ENCODE peak calls at places on chromosomes 5 and 9, in seven cellular contexts. Y, K, V, X, P, D and N are unnamed samples. For H3K4me1, the result is how much of the 10 kb centered on the place peaks cover.

GRCh38 chr9:137167752-137168574 is 1.9 kb downstream of the LRRC26 start:
- DNase-seq in Y (peak), K (no peak), V (no peak), X (peak), P (no peak), D (no peak), N (no peak)

GRCh38 chr5:64682608-64683007 is 7.7 kb upstream of the SHISAL2B start:
- DNase-seq in Y (no peak), K (no peak), V (no peak), X (no peak), P (no peak), D (no peak), N (no peak)

GRCh38 chr5:139912158-139912557 is 116.5 kb downstream of the PSD2 start:
- DNase-seq in Y (no peak), K (no peak), V (peak), X (no peak), P (peak), D (no peak), N (peak)

GRCh38 chr9:125095821-125096443 is 47.4 kb downstream of the SCAI start:
- DNase-seq in Y (no peak), K (no peak), V (no peak), X (no peak), P (no peak), D (no peak), N (no peak)

GRCh38 chr5:78295035-78295961 is 800 bp upstream of the AP3B1 start:
- DNase-seq in Y (peak), K (peak), V (peak), X (peak), P (peak), D (peak), N (peak)

GRCh38 chr9:25048098-25048497 is 502.4 kb upstream of the IZUMO3 start:
- DNase-seq in Y (no peak), K (no peak), V (no peak), X (no peak), P (no peak), D (no peak), N (no peak)

GRCh38 chr5:1515921-1516571 is 7.7 kb downstream of the LPCAT1 start:
- DNase-seq in Y (peak), K (no peak), V (peak), X (peak), P (peak), D (peak), N (peak)

GRCh38 chr9:114946013-114946412 is 15.6 kb upstream of the TNFSF8 start:
- DNase-seq in Y (no peak), K (no peak), V (no peak), X (no peak), P (no peak), D (no peak), N (no peak)

GRCh38 chr5:142542906-142543305 is 143.0 kb downstream of the FGF1 start:
- DNase-seq in Y (no peak), K (no peak), V (no peak), X (no peak), P (no peak), D (no peak), N (no peak)

GRCh38 chr9:94638335-94639044 is 828 bp downstream of the FBP1 start:
- DNase-seq in Y (no peak), K (no peak), V (no peak), X (peak), P (no peak), D (no peak), N (no peak)

GRCh38 chr5:72634444-72634843 is 127.2 kb upstream of the ZNF366 start:
- DNase-seq in Y (no peak), K (no peak), V (no peak), X (no peak), P (no peak), D (no peak), N (no peak)

GRCh38 chr9:5843450-5844249 is 10.7 kb upstream of the ERMP1 start:
- DNase-seq in Y (no peak), K (no peak), V (no peak), X (no peak), P (no peak), D (peak), N (no peak)

GRCh38 chr5:81151546-81151945 is 81.6 kb upstream of the CKMT2 start:
- DNase-seq in Y (no peak), K (no peak), V (no peak), X (no peak), P (no peak), D (no peak), N (no peak)

GRCh38 chr5:123549256-123549904 is 37.4 kb downstream of the CSNK1G3 start:
- DNase-seq in Y (no peak), K (no peak), V (no peak), X (no peak), P (no peak), D (no peak), N (no peak)

GRCh38 chr5:56481147-56481997 is 248.2 kb upstream of the ANKRD55 start:
- DNase-seq in Y (peak), K (peak), V (peak), X (peak), P (peak), D (peak), N (peak)

GRCh38 chr5:10251409-10251808 is 1.3 kb downstream of the CCT5 start:
- DNase-seq in Y (no peak), K (no peak), V (no peak), X (no peak), P (no peak), D (no peak), N (no peak)

GRCh38 chr5:10248378-10249260 is 1.1 kb downstream of the ATPSCKMT start:
- DNase-seq in Y (no peak), K (no peak), V (no peak), X (no peak), P (peak), D (no peak), N (no peak)

GRCh38 chr5:10250804-10251276 is 760 bp downstream of the CCT5 start:
- DNase-seq in Y (no peak), K (no peak), V (no peak), X (no peak), P (no peak), D (no peak), N (no peak)

GRCh38 chr5:10253390-10253789 is 3.3 kb downstream of the CCT5 start:
- DNase-seq in Y (no peak), K (no peak), V (no peak), X (no peak), P (no peak), D (no peak), N (no peak)

GRCh38 chr5:10249948-10250803 is at the start of gene CCT5:
- DNase-seq in Y (peak), K (peak), V (peak), X (peak), P (peak), D (peak), N (peak)
- TF ChIP-seq POLR2A in Y (peak), K (no peak), V (no peak), X (peak), P (no peak), D (peak), N (no peak)

GRCh38 chr9:134330590-134330989 is 4.3 kb downstream of the RXRA start:
- DNase-seq in Y (no peak), K (peak), V (no peak), X (no peak), P (no peak), D (no peak), N (no peak)

GRCh38 chr9:134328841-134329575 is 2.8 kb downstream of the RXRA start:
- DNase-seq in Y (peak), K (peak), V (peak), X (peak), P (no peak), D (no peak), N (peak)

GRCh38 chr9:134328341-134328840 is 2.1 kb downstream of the RXRA start:
- DNase-seq in Y (peak), K (peak), V (no peak), X (no peak), P (no peak), D (no peak), N (no peak)

GRCh38 chr9:134329576-134329855 is 3.3 kb downstream of the RXRA start:
- DNase-seq in Y (no peak), K (peak), V (no peak), X (peak), P (no peak), D (no peak), N (no peak)

DNA sequence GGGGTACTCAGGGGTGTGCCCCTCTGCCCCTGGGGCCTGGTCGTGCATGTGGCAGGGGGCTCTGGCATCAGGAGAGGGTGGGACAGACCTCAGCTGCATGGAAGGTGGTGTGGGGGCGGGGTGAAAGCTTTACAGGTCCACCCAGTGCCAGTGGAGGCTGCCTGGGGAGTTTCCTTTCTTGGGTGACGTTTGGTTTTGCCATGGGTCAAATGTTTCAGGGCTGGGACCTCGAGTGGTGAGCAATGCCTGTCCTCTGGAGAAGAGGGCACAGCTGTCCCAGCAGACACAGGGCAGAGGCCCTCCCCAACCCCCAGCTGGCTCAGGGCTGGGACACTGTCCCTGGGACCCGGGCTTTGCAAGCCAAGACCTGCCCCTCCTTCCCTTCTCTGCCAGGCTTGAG is 3.6 kb downstream of the RXRA start:
- DNase-seq in Y (peak), K (peak), V (peak), X (peak), P (no peak), D (no peak), N (no peak)
- H3K4me1 ChIP-seq in Y (half or more), K (half or more), V (half or more), X (half or more), P (under half), D (under half), N (under half)

DNA sequence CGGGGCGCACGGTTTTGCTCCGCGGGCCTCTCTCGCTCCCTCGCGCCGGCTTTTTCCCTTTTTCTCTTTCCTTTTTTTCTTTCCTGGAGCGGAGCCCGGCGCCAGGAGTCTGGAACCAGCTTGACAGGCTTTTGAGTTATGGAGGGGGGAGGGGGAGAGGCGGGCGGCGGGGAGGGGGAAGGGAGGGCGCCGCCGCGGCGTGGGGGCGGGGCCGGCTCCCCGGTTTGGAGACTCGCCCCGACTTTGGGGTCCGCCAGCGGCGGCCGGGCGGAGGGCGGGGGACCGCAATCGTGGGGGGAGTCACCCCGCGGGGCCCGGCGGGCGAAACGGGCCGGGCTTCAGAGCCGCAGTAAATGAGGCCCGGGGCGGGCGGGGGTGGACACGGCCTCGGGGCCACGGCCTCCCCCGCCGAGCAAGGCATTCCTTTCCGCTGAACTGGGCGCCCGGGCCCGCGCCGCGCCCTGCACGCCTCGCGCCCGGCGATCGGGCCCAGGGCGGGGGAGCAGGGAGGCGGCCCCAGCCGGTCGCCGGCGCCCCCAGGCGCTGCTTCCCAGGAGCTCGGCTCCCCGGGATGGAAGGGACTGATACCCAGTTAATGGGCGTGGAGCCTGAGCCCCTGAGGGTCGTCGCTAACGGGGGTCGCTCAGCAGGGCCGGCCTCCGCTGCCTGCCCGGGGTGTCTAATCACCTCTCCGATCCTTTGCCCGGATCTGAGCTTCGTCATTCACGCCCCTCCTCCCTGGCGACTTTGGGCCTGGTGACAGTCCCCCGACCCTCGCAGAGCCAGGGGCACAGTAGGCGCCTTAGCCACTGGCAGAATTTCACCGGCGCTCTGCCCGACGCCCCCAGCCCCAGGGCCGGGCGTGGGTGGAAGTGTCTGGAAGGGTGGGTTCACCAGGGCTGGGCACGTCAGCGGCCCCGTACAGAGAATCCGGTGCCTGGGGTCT is 138.1 kb downstream of the C9orf50 start:
- DNase-seq in Y (peak), K (peak), V (peak), X (peak), P (peak), D (no peak), N (peak)
- TF ChIP-seq CTCF in Y (no peak), K (no peak), V (no peak), X (no peak), P (no peak), D (no peak), N (no peak)

GRCh38 chr9:35646583-35647265 is 4.0 kb downstream of the SIT1 start:
- DNase-seq in Y (peak), K (peak), V (peak), X (peak), P (peak), D (peak), N (peak)
- TF ChIP-seq POLR2A in Y (peak), K (no peak), V (peak), X (peak), P (no peak), D (peak), N (peak)

GRCh38 chr9:127944586-127945218 is 7.0 kb upstream of the DPM2 start:
- DNase-seq in Y (no peak), K (no peak), V (no peak), X (no peak), P (no peak), D (no peak), N (no peak)
- H3K4me1 ChIP-seq in Y (under half), K (under half), V (under half), X (under half), P (under half), D (under half), N (half or more)

GRCh38 chr5:107365355-107366109 is 305.2 kb downstream of the EFNA5 start:
- DNase-seq in Y (no peak), K (no peak), V (no peak), X (no peak), P (no peak), D (no peak), N (no peak)
- TF ChIP-seq CTCF in Y (no peak), K (no peak), V (no peak), X (no peak), P (no peak), D (no peak), N (no peak)

GRCh38 chr5:77030097-77031071 is at the start of gene AGGF1:
- DNase-seq in Y (peak), K (peak), V (peak), X (peak), P (peak), D (peak), N (peak)
- TF ChIP-seq POLR2A in Y (peak), K (no peak), V (peak), X (peak), P (no peak), D (peak), N (no peak)

GRCh38 chr9:77810047-77810446 is 161.9 kb upstream of the GNA14 start:
- DNase-seq in Y (no peak), K (no peak), V (no peak), X (no peak), P (no peak), D (no peak), N (no peak)

GRCh38 chr9:77810637-77811119 is 162.6 kb upstream of the GNA14 start:
- DNase-seq in Y (no peak), K (no peak), V (no peak), X (no peak), P (no peak), D (no peak), N (no peak)

GRCh38 chr9:77807846-77808749 is 160.0 kb upstream of the GNA14 start:
- DNase-seq in Y (no peak), K (no peak), V (no peak), X (no peak), P (no peak), D (no peak), N (no peak)

GRCh38 chr9:77808750-77809079 is 160.6 kb upstream of the GNA14 start:
- DNase-seq in Y (no peak), K (no peak), V (no peak), X (no peak), P (no peak), D (no peak), N (no peak)

DNA sequence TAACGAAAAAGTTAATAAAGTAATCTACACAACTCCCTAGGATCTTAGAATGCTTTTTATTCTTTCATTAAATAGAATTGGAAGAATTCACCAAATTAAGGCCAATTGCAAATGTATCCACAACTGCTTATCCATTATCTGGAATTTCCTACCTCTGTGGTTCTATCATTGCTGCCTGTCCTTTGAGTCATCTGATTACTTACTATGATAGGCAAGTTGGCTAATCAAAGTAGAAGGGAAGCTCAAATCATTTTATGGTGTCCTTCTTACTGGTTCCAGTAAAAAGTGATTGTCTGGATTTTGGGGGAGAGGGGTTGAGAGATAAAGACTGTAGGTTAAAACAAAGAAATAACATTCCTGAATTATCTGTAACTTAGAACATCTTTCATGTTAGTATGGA is 161.4 kb upstream of the GNA14 start:
- DNase-seq in Y (no peak), K (no peak), V (no peak), X (no peak), P (no peak), D (no peak), N (no peak)
- H3K4me1 ChIP-seq in Y (under half), K (under half), V (under half), X (under half), P (under half), D (under half), N (under half)

GRCh38 chr5:136805466-136805865 is 440.1 kb upstream of the TRPC7 start:
- DNase-seq in Y (no peak), K (no peak), V (no peak), X (no peak), P (no peak), D (no peak), N (no peak)
- TF ChIP-seq CTCF in Y (no peak), K (no peak), V (no peak), X (no peak), P (no peak), D (no peak), N (no peak)

DNA sequence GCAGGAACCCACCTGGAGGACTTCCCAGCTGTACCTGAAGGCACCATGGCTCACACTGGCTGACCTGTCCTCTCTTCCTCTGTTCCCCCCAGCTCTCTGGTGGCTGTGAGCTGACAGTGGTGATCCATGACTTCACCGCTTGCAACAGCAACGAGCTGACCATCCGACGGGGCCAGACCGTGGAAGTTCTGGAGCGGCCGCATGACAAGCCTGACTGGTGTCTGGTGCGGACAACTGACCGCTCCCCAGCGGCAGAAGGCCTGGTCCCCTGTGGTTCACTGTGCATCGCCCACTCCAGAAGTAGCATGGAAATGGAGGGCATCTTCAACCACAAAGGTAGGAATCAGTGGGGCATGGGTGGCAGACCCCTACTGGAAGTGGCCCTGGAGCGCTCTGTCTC is 161.9 kb upstream of the OTULINL start:
- DNase-seq in Y (no peak), K (no peak), V (no peak), X (no peak), P (no peak), D (no peak), N (no peak)
- TF ChIP-seq POLR2A in Y (no peak), K (no peak), V (no peak), X (no peak), P (no peak), D (no peak), N (no peak)